ENCODE peak calls at places on chromosomes 2 and 18, in four cellular contexts. One of them, this sample, is unnamed.

GRCh38 chr2:168528469-168528868 is 72.4 kb downstream of the CERS6 start:
- DNase-seq in fibroblast of pulmonary artery: peak; percentile 51
- DNase-seq in GM23338: no peak
- DNase-seq in RWPE1: no peak
- DNase-seq in this sample: no peak

GRCh38 chr18:79523738-79524180 is 128.0 kb downstream of the NFATC1 start:
- DNase-seq in RWPE1: no peak
- DNase-seq in GM23338: no peak
- DNase-seq in fibroblast of pulmonary artery: no peak
- DNase-seq in this sample: no peak

GRCh38 chr2:75751824-75752468 is 41.2 kb upstream of the GCFC2 start:
- DNase-seq in GM23338: peak; percentile 2
- DNase-seq in RWPE1: no peak
- DNase-seq in fibroblast of pulmonary artery: no peak
- DNase-seq in this sample: no peak

GRCh38 chr18:6566338-6566911 is 151.7 kb upstream of the L3MBTL4 start:
- DNase-seq in GM23338: no peak
- DNase-seq in fibroblast of pulmonary artery: no peak
- DNase-seq in RWPE1: peak; percentile 5
- DNase-seq in this sample: no peak

GRCh38 chr18:74632088-74632679 is 34.5 kb downstream of the ZNF407 start:
- DNase-seq in RWPE1: no peak
- DNase-seq in fibroblast of pulmonary artery: no peak
- DNase-seq in GM23338: no peak
- DNase-seq in this sample: no peak

GRCh38 chr18:48321586-48321985 is 87.6 kb downstream of the ZBTB7C start:
- DNase-seq in fibroblast of pulmonary artery: no peak
- DNase-seq in RWPE1: no peak
- DNase-seq in GM23338: no peak
- DNase-seq in this sample: no peak

GRCh38 chr2:40256649-40257048 is 195.2 kb downstream of the SLC8A1 start:
- DNase-seq in fibroblast of pulmonary artery: peak; percentile 15
- DNase-seq in GM23338: peak; percentile 87
- DNase-seq in RWPE1: peak; percentile 33
- DNase-seq in this sample: no peak

GRCh38 chr18:32405588-32405987 is 65.1 kb downstream of the GAREM1 start:
- DNase-seq in GM23338: peak; percentile 39
- DNase-seq in RWPE1: no peak
- DNase-seq in fibroblast of pulmonary artery: no peak
- DNase-seq in this sample: no peak

GRCh38 chr18:48408111-48408726 is 964 bp downstream of the ZBTB7C start:
- DNase-seq in RWPE1: no peak
- DNase-seq in GM23338: peak; percentile 36
- DNase-seq in fibroblast of pulmonary artery: no peak
- DNase-seq in this sample: no peak

GRCh38 chr2:195573314-195573713 is 83.7 kb upstream of the SLC39A10 start:
- DNase-seq in fibroblast of pulmonary artery: no peak
- DNase-seq in RWPE1: no peak
- DNase-seq in GM23338: no peak
- DNase-seq in this sample: no peak

GRCh38 chr2:195572894-195573293 is 84.1 kb upstream of the SLC39A10 start:
- DNase-seq in RWPE1: no peak
- DNase-seq in GM23338: no peak
- DNase-seq in fibroblast of pulmonary artery: no peak
- DNase-seq in this sample: no peak

GRCh38 chr2:195574305-195574704 is 82.7 kb upstream of the SLC39A10 start:
- DNase-seq in RWPE1: no peak
- DNase-seq in GM23338: no peak
- DNase-seq in fibroblast of pulmonary artery: no peak
- DNase-seq in this sample: no peak

GRCh38 chr2:195575021-195575420 is 82.0 kb upstream of the SLC39A10 start:
- DNase-seq in fibroblast of pulmonary artery: peak; percentile 88
- DNase-seq in RWPE1: no peak
- DNase-seq in GM23338: no peak
- DNase-seq in this sample: no peak

GRCh38 chr2:195575879-195576391 is 81.1 kb upstream of the SLC39A10 start:
- DNase-seq in fibroblast of pulmonary artery: peak; percentile 97
- DNase-seq in GM23338: peak; percentile 37
- DNase-seq in RWPE1: peak; percentile 87
- DNase-seq in this sample: no peak
- TF ChIP-seq CTCF in fibroblast of pulmonary artery: no peak
- TF ChIP-seq CTCF in GM23338: peak; percentile 70
- TF ChIP-seq CTCF in RWPE1: peak; percentile 30
- TF ChIP-seq CTCF in this sample: no peak

GRCh38 chr2:127174176-127174575 is 45.9 kb downstream of the CYP27C1 start:
- DNase-seq in GM23338: peak; percentile 41
- DNase-seq in fibroblast of pulmonary artery: peak; percentile 56
- DNase-seq in RWPE1: peak; percentile 51
- DNase-seq in this sample: no peak
- TF ChIP-seq CTCF in GM23338: peak; percentile 72
- TF ChIP-seq CTCF in fibroblast of pulmonary artery: peak; percentile 38
- TF ChIP-seq CTCF in RWPE1: no peak
- TF ChIP-seq CTCF in this sample: no peak

DNA sequence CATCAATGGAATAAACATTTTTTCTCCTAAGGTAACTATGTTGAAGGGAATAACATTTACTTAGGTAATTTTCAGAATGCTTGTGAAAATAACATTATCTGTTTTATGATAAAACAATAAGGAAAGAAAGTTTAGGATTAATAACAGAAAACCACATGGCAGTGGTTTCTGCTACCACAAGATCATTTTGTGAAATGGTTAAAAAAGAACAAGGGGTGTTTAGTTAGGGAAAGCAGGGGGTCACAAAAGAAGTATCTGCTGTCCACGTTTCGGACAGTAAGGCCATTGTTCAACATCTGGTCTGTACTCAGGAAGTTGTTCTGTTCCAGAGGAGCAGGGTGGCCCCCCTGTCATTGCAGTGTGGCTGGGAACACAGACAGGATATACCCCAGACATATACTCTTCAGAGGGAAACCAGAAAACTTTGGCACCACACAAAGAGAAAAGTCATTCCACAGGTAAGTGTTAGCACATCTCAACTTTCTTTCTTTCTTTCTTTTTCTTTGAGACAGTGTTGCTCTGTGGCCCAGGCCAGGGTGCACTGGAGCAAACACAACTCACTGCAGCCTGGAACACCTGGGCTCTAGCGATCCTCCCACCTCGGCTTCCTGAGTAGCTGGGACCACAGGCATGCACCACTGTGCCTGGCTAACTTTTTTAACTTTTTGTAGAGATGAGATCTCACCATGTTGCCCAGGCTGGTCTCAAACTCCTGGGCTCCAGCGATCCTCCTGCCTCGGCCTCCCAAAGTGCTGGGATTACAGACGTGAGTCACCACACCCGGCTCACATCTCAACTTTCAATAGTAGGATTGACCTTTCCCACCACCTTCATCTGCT is 14.8 kb upstream of the ARL5A start:
- DNase-seq in GM23338: no peak
- DNase-seq in RWPE1: no peak
- DNase-seq in fibroblast of pulmonary artery: no peak
- DNase-seq in this sample: no peak
- TF ChIP-seq CTCF in GM23338: no peak
- TF ChIP-seq CTCF in RWPE1: no peak
- TF ChIP-seq CTCF in fibroblast of pulmonary artery: no peak
- TF ChIP-seq CTCF in this sample: no peak

GRCh38 chr2:169983506-169983905 is 156.3 kb downstream of the UBR3 start:
- DNase-seq in RWPE1: no peak
- DNase-seq in GM23338: peak; percentile 63
- DNase-seq in fibroblast of pulmonary artery: peak; percentile 26
- DNase-seq in this sample: no peak
- TF ChIP-seq CTCF in RWPE1: no peak
- TF ChIP-seq CTCF in GM23338: peak; percentile 69
- TF ChIP-seq CTCF in fibroblast of pulmonary artery: peak; percentile 16
- TF ChIP-seq CTCF in this sample: no peak

GRCh38 chr2:217922101-217923006 is 80.4 kb downstream of the TNS1 start:
- DNase-seq in GM23338: no peak
- DNase-seq in fibroblast of pulmonary artery: peak; percentile 34
- DNase-seq in RWPE1: no peak
- DNase-seq in this sample: no peak
- TF ChIP-seq CTCF in GM23338: peak; percentile 42
- TF ChIP-seq CTCF in fibroblast of pulmonary artery: peak; percentile 11
- TF ChIP-seq CTCF in RWPE1: no peak
- TF ChIP-seq CTCF in this sample: no peak

GRCh38 chr2:64699712-64700111 is 46.0 kb upstream of the SERTAD2 start:
- DNase-seq in RWPE1: no peak
- DNase-seq in fibroblast of pulmonary artery: no peak
- DNase-seq in GM23338: peak; percentile 60
- DNase-seq in this sample: no peak
- TF ChIP-seq CTCF in RWPE1: no peak
- TF ChIP-seq CTCF in fibroblast of pulmonary artery: no peak
- TF ChIP-seq CTCF in GM23338: peak; percentile 40
- TF ChIP-seq CTCF in this sample: no peak

GRCh38 chr2:64919261-64919660 is 69.9 kb upstream of the SLC1A4 start:
- DNase-seq in GM23338: no peak
- DNase-seq in fibroblast of pulmonary artery: no peak
- DNase-seq in RWPE1: no peak
- DNase-seq in this sample: no peak

GRCh38 chr2:64923385-64923710 is 65.9 kb upstream of the SLC1A4 start:
- DNase-seq in GM23338: no peak
- DNase-seq in fibroblast of pulmonary artery: no peak
- DNase-seq in RWPE1: no peak
- DNase-seq in this sample: no peak

GRCh38 chr2:64918220-64918886 is 70.8 kb upstream of the SLC1A4 start:
- DNase-seq in GM23338: peak; percentile 77
- DNase-seq in fibroblast of pulmonary artery: no peak
- DNase-seq in RWPE1: no peak
- DNase-seq in this sample: no peak

GRCh38 chr2:64924178-64924934 is 64.8 kb upstream of the SLC1A4 start:
- DNase-seq in fibroblast of pulmonary artery: no peak
- DNase-seq in GM23338: no peak
- DNase-seq in RWPE1: no peak
- DNase-seq in this sample: no peak

DNA sequence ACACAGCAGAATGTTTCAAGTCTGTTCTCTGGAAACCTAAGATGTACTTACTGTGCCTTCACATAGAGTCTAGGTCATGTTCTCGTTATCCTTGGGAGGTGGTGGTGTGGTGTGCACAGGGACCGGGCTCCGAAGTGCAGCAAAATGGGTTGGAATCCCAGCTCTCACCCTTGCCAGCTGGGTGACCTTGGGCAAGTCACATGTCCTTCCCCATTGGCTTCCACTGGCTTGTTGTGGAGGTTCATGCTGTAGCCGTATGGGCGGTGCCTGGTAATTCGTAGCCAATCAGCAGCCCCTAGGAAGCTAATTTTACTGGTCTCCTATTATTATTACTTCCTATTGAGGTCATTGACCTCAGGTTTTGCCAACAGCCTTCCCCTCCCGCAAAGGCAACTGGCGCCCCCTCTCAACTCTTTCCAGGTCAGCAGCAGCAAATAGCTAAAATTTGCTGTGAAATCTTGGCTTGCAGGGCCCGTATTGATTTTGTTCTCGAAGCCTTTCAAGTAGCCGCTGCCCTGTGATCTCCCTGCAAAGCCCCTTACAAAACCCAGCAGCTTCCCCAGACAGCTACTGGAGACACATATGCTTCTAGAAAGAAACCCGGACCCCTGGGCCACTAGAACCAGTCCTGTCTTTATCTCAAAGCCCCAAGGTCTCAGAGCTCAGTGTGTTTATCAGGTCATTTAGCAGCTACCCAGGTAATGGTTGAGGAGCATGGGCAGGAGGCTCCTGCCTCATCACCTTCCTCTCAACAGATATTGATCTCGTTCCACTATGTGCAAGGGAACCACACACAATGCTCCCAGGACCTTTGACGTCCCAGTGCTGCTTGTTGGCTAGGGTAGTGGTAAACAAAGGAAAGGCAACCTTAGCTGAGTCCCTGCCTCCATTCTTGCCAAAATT is 66.5 kb upstream of the SLC1A4 start:
- DNase-seq in RWPE1: no peak
- DNase-seq in fibroblast of pulmonary artery: no peak
- DNase-seq in GM23338: peak; percentile 73
- DNase-seq in this sample: no peak
- TF ChIP-seq CTCF in RWPE1: no peak
- TF ChIP-seq CTCF in fibroblast of pulmonary artery: no peak
- TF ChIP-seq CTCF in GM23338: peak; percentile 65
- TF ChIP-seq CTCF in this sample: no peak